ENCODE peak calls at places on chromosomes 2 and 18, in eight cellular contexts. Y is left lung, T is adrenal gland, F is uterus, V is OCI-LY7, J is gastrocnemius medialis, C is suprapubic skin, N is IMR-90. W is an unnamed sample. For H3K36me3, the result is how much of the 10 kb centered on the place peaks cover.

GRCh38 chr18:79598885-79599175 is 80.8 kb upstream of the CTDP1 start:
- DNase-seq in N (no peak), Y (peak), V (no peak), J (no peak), T (no peak), F (no peak), C (no peak), W (no peak)

GRCh38 chr18:21241224-21242131 is 554 bp upstream of the GREB1L start:
- DNase-seq in J (peak), F (no peak), V (no peak), Y (no peak), T (no peak), C (no peak), N (no peak), W (no peak)

GRCh38 chr2:72103690-72104089 is 44.0 kb downstream of the CYP26B1 start:
- DNase-seq in V (no peak), T (no peak), J (no peak), F (no peak), Y (no peak), N (no peak), C (peak), W (no peak)

GRCh38 chr2:38122344-38122743 is 46.4 kb upstream of the CYP1B1 start:
- DNase-seq in N (no peak), J (no peak), C (no peak), Y (no peak), F (no peak), V (no peak), T (no peak), W (no peak)

GRCh38 chr2:71811157-71811556 is 336.5 kb downstream of the CYP26B1 start:
- DNase-seq in T (peak), F (no peak), J (no peak), V (no peak), N (no peak), C (no peak), Y (no peak), W (no peak)

GRCh38 chr18:27244259-27244658 is 59.2 kb upstream of the CHST9 start:
- DNase-seq in F (no peak), N (no peak), V (no peak), T (no peak), J (no peak), C (no peak), Y (no peak), W (no peak)

GRCh38 chr18:55290898-55291297 is 297.1 kb downstream of the TCF4 start:
- DNase-seq in T (no peak), N (peak), C (no peak), J (no peak), Y (no peak), V (no peak), F (no peak), W (no peak)

GRCh38 chr18:33833847-33834246 is 255.8 kb downstream of the ASXL3 start:
- DNase-seq in C (no peak), Y (no peak), J (no peak), T (no peak), F (no peak), V (peak), N (no peak), W (no peak)

GRCh38 chr2:196598846-196599245 is 40.7 kb upstream of the CCDC150 start:
- DNase-seq in T (no peak), Y (no peak), V (no peak), F (no peak), N (peak), C (no peak), J (no peak), W (no peak)

GRCh38 chr18:24915547-24915946 is 436.4 kb downstream of the ZNF521 start:
- DNase-seq in Y (no peak), J (no peak), C (no peak), T (no peak), F (no peak), V (no peak), N (peak), W (peak)

GRCh38 chr2:150917956-150918713 is 343.5 kb downstream of the RBM43 start:
- DNase-seq in J (no peak), Y (no peak), C (no peak), V (no peak), F (no peak), N (no peak), T (no peak), W (no peak)

GRCh38 chr2:45127321-45127720 is 118.1 kb upstream of the SIX2 start:
- DNase-seq in F (no peak), V (no peak), Y (no peak), T (no peak), C (no peak), J (no peak), N (no peak), W (no peak)

GRCh38 chr2:156340818-156341481 is 8.4 kb upstream of the NR4A2 start:
- DNase-seq in Y (no peak), N (peak), T (no peak), V (no peak), C (no peak), J (no peak), F (no peak), W (no peak)

GRCh38 chr2:222000326-222000725 is 298.5 kb downstream of the PAX3 start:
- DNase-seq in V (no peak), C (no peak), T (no peak), J (no peak), F (no peak), Y (no peak), N (peak), W (peak)

GRCh38 chr2:80102026-80102425 is 202.5 kb downstream of the LRRTM1 start:
- DNase-seq in J (no peak), C (no peak), N (peak), V (no peak), F (no peak), T (no peak), Y (no peak), W (no peak)

GRCh38 chr2:15307526-15307925 is 253.6 kb downstream of the NBAS start:
- DNase-seq in T (no peak), F (no peak), V (no peak), Y (no peak), C (no peak), J (no peak), N (no peak), W (no peak)

GRCh38 chr2:88190808-88191721 is 20.9 kb downstream of the THNSL2 start:
- DNase-seq in N (peak), F (no peak), C (no peak), J (no peak), V (peak), T (peak), Y (no peak), W (no peak)

GRCh38 chr18:32760391-32760790 is 12.4 kb downstream of the KLHL14 start:
- DNase-seq in T (no peak), N (no peak), V (peak), C (no peak), Y (no peak), J (no peak), F (no peak), W (no peak)

GRCh38 chr2:240811346-240812300 is 8.4 kb downstream of the KIF1A start:
- DNase-seq in T (peak), V (no peak), N (no peak), J (no peak), Y (peak), F (peak), C (peak), W (no peak)
- H3K4me3 ChIP-seq in T (no peak), V (no peak), N (no peak), J (no peak), Y (no peak), F (no peak), C (no peak), W (no peak)

GRCh38 chr2:137467246-137467862 is 496.9 kb upstream of the HNMT start:
- DNase-seq in Y (no peak), F (no peak), C (no peak), N (no peak), T (peak), J (no peak), V (peak), W (peak)
- TF ChIP-seq CTCF in Y (peak), F (no peak), C (no peak), N (no peak), T (peak), J (peak), V (peak), W (peak)

DNA sequence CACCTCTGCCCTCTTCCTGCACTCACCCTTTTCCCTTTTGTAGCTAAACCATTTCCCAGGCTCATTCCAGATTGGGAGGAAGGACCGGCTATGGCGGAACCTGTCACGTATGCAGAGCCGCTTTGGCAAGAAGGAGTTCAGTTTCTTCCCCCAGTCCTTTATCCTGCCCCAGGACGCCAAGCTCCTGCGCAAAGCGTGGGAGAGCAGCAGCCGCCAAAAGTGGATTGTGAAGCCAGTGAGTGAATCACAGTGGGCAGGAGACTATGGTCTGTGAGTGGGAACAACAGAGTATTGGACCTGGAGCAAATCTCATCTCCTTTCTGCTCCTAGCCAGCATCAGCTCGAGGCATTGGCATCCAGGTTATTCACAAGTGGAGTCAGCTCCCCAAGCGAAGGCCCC is 35.0 kb upstream of the CYP27A1 start:
- DNase-seq in N (no peak), T (no peak), C (no peak), V (no peak), F (no peak), J (no peak), Y (no peak), W (no peak)
- H3K36me3 ChIP-seq in N (under half), T (under half), C (half or more), V (half or more), F (under half), J (under half), Y (half or more), W (under half)

DNA sequence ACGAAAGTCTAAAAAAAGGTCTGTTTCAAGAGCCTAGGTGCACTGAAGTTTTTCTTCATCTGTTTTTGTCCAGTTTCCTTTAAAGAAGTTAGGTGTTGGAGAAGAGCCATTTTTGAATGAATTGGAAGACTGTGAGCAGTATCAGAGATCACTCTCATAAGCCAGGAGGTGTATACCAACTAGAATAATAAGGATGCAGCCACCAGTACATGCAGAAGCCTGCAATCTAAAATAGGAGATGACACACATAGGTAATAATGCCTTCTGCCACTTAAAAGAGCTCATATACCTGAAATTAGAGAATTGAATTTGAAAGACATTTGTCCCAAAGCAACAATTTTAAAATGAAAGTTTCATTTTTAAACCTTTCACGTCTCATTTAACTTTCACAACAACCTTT is 81.7 kb downstream of the RBMS1 start:
- DNase-seq in N (no peak), F (no peak), C (no peak), T (no peak), V (no peak), Y (no peak), J (no peak), W (no peak)
- H3K4me3 ChIP-seq in N (no peak), F (no peak), C (no peak), T (no peak), V (no peak), Y (no peak), J (no peak), W (no peak)

W was measured in kidney epithelial cell.